ENCODE peak calls at places on chromosomes 12 and 14, in four cellular contexts. G is HCT116; Z is transverse colon; K is effector memory CD4-positive, alpha-beta T cell. V is an unnamed sample.

GRCh38 chr14:58772061-58772604 is 134.4 kb downstream of the DACT1 start:
- DNase-seq in G (no peak), Z (no peak), K (no peak), V (no peak)

GRCh38 chr12:112992541-112993398 is 14.5 kb downstream of the OAS2 start:
- DNase-seq in G (peak; percentile 61), Z (peak; percentile 54), K (peak; percentile 24), V (peak; percentile 46)

GRCh38 chr12:91098942-91099341 is 12.4 kb downstream of the LUM start:
- DNase-seq in G (peak; percentile 24), Z (no peak), K (no peak), V (no peak)

GRCh38 chr14:96592591-96593388 is 90.6 kb downstream of the PAPOLA start:
- DNase-seq in G (no peak), Z (peak; percentile 50), K (peak; percentile 39), V (peak; percentile 47)

GRCh38 chr12:89390802-89391673 is 38.7 kb upstream of the DUSP6 start:
- DNase-seq in G (no peak), Z (peak; percentile 24), K (no peak), V (no peak)

GRCh38 chr12:93714382-93714781 is 37.2 kb downstream of the CRADD start:
- DNase-seq in G (no peak), Z (no peak), K (no peak), V (no peak)

GRCh38 chr14:106883218-106883692 is 1356.9 kb downstream of the TMEM121 start:
- DNase-seq in G (no peak), Z (no peak), K (no peak), V (no peak)

GRCh38 chr14:26794731-26795130 is 196.9 kb upstream of the NOVA1 start:
- DNase-seq in G (no peak), Z (no peak), K (no peak), V (no peak)

GRCh38 chr14:99468836-99469592 is 11.6 kb downstream of the SETD3 start:
- DNase-seq in G (no peak), Z (no peak), K (no peak), V (no peak)

GRCh38 chr14:56342419-56342901 is 224.2 kb downstream of the PELI2 start:
- DNase-seq in G (no peak), Z (no peak), K (no peak), V (no peak)

GRCh38 chr12:13164859-13165577 is 31.5 kb upstream of the EMP1 start:
- DNase-seq in G (no peak), Z (no peak), K (no peak), V (no peak)

GRCh38 chr14:66403183-66403582 is 83.0 kb upstream of the CCDC196 start:
- DNase-seq in G (no peak), Z (no peak), K (no peak), V (no peak)

GRCh38 chr12:19030603-19031002 is 98.9 kb upstream of the PLEKHA5 start:
- DNase-seq in G (no peak), Z (no peak), K (no peak), V (no peak)

GRCh38 chr12:46174919-46175318 is 93.9 kb downstream of the SLC38A1 start:
- DNase-seq in G (no peak), Z (no peak), K (no peak), V (no peak)

GRCh38 chr14:87566986-87567385 is 426.0 kb downstream of the GALC start:
- DNase-seq in G (no peak), Z (no peak), K (no peak), V (no peak)

GRCh38 chr12:131944601-131945251 is 5.0 kb upstream of the EP400 start:
- DNase-seq in G (no peak), Z (peak; percentile 4), K (no peak), V (no peak)

GRCh38 chr14:31936100-31936499 is 141.0 kb upstream of the ARHGAP5 start:
- DNase-seq in G (no peak), Z (peak; percentile 19), K (no peak), V (no peak)

GRCh38 chr14:88914956-88915355 is 90.5 kb downstream of the TTC8 start:
- DNase-seq in G (no peak), Z (no peak), K (no peak), V (no peak)

GRCh38 chr12:14841761-14842160 is 1.6 kb downstream of the ART4 start:
- DNase-seq in G (no peak), Z (peak; percentile 23), K (no peak), V (no peak)

GRCh38 chr14:31029016-31029970 is 3.1 kb upstream of the STRN3 start:
- DNase-seq in G (no peak), Z (no peak), K (no peak), V (no peak)

GRCh38 chr12:9687228-9687627 is 17.7 kb downstream of the CLEC2D start:
- DNase-seq in G (peak; percentile 24), Z (no peak), K (no peak), V (no peak)

GRCh38 chr12:60012659-60013058 is 416.8 kb downstream of the SLC16A7 start:
- DNase-seq in G (no peak), Z (no peak), K (no peak), V (no peak)

GRCh38 chr12:1795221-1795784 is 25.1 kb upstream of the LRTM2 start:
- DNase-seq in G (no peak), Z (no peak), K (no peak), V (no peak)

GRCh38 chr14:90839889-90840266 is 23.6 kb upstream of the TTC7B start:
- DNase-seq in G (no peak), Z (no peak), K (no peak), V (no peak)

GRCh38 chr14:90842726-90843125 is 26.5 kb upstream of the TTC7B start:
- DNase-seq in G (no peak), Z (no peak), K (no peak), V (no peak)

GRCh38 chr14:90836692-90837063 is 20.4 kb upstream of the TTC7B start:
- DNase-seq in G (no peak), Z (no peak), K (no peak), V (no peak)

GRCh38 chr14:90837355-90837754 is 21.1 kb upstream of the TTC7B start:
- DNase-seq in G (no peak), Z (no peak), K (no peak), V (no peak)

DNA sequence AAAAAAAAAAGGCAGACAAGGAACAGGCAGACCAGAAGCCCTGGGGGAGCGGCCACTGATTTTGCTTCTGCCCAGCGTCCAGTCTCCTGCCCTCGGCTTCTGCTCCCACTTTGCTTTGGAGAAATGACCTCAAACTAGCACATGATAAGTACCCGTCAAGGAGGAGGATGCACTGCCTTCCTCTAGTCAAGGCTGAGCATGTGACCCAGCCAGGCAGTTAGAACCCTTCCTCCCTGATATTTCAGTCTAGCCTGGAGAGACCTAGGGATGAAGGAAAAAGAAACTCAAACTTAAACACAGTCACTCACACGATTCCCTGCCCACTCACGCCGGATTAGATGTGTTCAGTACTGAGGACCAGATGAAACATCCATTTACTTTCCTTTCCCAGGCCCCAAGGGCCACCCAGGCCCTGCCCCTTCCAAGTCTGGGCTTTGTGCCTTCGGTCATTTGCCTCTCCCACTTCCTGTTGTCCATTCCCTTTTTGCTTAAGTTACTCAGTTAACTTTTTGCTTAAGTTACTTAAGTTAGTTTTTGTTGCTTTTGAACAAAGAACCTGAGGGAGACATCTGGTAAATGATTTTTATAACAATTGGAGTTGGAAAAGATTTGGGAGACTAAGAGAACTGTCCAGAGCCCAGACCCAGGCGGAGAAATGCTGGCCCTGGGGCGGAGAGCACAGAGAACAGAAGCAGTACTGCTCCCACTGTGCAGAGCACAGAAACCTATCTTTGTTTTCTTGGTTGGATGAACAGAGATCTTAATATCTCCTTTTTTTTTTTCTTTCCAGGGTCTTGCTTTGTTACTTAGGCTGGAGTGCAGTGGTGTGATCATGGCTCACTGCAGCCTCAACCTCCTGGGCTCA is 23.0 kb upstream of the TTC7B start:
- DNase-seq in G (no peak), Z (no peak), K (no peak), V (no peak)
- H3K4me3 ChIP-seq in G (no peak overlapping the region), Z (no peak overlapping the region), K (no peak overlapping the region), V (no peak overlapping the region)

DNA sequence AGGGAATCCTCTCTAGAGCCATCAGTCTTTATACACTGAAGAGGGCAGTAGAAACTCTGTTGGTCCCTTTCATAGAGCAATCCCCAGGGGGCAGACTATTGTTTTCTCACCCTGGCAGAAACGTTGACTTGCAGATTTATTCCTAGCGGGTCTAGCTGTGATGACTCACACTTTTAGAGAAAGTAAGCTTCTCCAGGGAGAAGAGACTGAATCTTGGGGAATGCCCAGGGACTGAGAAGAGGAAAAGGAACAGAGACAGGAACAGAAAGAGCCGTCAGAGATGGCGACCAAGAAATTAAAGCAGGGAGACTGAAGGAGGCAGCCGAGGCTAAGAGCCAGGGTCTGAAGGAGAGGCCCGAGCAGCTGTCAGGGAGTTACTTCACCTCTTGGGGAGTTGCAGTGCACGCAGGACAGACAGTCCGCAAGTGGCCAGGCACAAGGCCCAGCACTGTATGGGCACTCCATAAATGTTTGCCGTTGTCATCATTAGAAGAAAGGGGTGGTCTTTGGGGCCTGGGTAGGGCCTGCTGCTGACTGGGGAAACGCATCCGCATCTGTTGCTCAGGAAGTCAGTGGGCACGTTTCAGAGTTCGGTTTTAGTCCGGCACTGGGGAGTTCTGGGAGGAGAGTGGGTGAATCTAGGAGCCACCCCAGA is 13.0 kb downstream of the PLEKHG6 start:
- DNase-seq in G (peak; percentile 70), Z (no peak), K (peak; percentile 27), V (peak; percentile 52)
- H3K4me1 ChIP-seq in G (peaks cover 37% of the 10 kb centered on the region), Z (peaks cover 12% of the 10 kb centered on the region), K (peaks cover 23% of the 10 kb centered on the region), V (peaks cover 47% of the 10 kb centered on the region)

DNA sequence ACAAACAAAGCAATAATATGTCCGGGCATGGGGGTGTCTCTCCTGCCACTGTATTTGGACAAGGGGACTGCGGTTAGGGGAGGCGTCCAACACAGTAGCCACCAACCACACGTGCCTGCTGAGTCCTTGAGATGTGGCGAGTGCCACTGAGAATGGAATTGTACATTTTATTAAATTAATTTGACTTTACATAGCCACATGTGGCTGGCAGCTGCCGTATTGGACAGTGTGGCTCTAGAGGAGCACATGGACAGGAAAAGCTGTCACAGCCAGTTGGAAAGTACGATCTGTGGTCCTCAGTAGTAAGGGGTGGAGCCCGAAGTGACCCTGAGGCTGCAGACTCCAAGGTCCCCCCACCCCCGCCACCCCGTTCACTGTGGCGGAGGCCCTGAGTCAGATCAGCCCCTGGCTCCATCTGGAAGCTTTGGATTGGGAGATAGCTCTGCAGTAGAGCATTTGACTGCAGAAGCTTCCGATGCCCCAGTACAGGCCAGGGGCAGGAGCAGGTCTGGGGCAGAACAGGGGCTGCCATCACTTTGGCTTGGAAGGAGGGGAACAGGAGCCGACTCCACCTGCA is 25.8 kb upstream of the BEGAIN start:
- DNase-seq in G (no peak), Z (peak; percentile 5), K (no peak), V (no peak)
- H3K9me3 ChIP-seq in G (no peaks in the 10 kb centered on the region), Z (no peaks in the 10 kb centered on the region), K (no peaks in the 10 kb centered on the region), V (no peaks in the 10 kb centered on the region)

GRCh38 chr14:53952533-53952932 is 4.1 kb downstream of the BMP4 start:
- DNase-seq in G (no peak), Z (no peak), K (no peak), V (no peak)

GRCh38 chr14:53954551-53955233 is 1.9 kb downstream of the BMP4 start:
- DNase-seq in G (no peak), Z (no peak), K (no peak), V (no peak)

GRCh38 chr14:53951661-53952265 is 4.9 kb downstream of the BMP4 start:
- DNase-seq in G (no peak), Z (no peak), K (no peak), V (no peak)

GRCh38 chr14:53953828-53954550 is 2.6 kb downstream of the BMP4 start:
- DNase-seq in G (no peak), Z (peak; percentile 31), K (no peak), V (no peak)

GRCh38 chr14:53953002-53953827 is 3.4 kb downstream of the BMP4 start:
- DNase-seq in G (no peak), Z (peak; percentile 78), K (no peak), V (no peak)
- H3K4me3 ChIP-seq in G (peak overlapping the region; percentile 84), Z (peak overlapping the region; percentile 71), K (peak overlapping the region; percentile 54), V (no peak overlapping the region)

V was measured in CD8-positive, alpha-beta T cell.